ENCODE peak calls at places on chromosomes 12 and 14, in five cellular contexts. P, N, X, D and V are unnamed samples. For H3K4me1, the result is how much of the 10 kb centered on the place peaks cover.

GRCh38 chr14:103542545-103543088 is 13.6 kb downstream of the TRMT61A start:
- DNase-seq in P (peak), N (no peak), D (no peak), X (peak), V (peak)

GRCh38 chr12:130701402-130701744 is 14.7 kb downstream of the RIMBP2 start:
- DNase-seq in X (peak), P (no peak), N (no peak), D (no peak), V (peak)

GRCh38 chr14:55152052-55152753 is 23.2 kb downstream of the LGALS3 start:
- DNase-seq in P (no peak), X (no peak), N (no peak), D (no peak), V (no peak)

GRCh38 chr14:82075566-82075965 is 541.9 kb upstream of the SEL1L start:
- DNase-seq in D (no peak), N (no peak), X (peak), P (peak), V (peak)

GRCh38 chr12:19539836-19540235 is 100.5 kb downstream of the AEBP2 start:
- DNase-seq in X (no peak), N (no peak), P (no peak), D (no peak), V (no peak)

GRCh38 chr14:88934231-88934898 is 109.9 kb downstream of the TTC8 start:
- DNase-seq in D (no peak), N (no peak), X (no peak), P (no peak), V (no peak)

GRCh38 chr12:80273144-80273543 is 170.9 kb upstream of the PTPRQ start:
- DNase-seq in D (no peak), N (no peak), X (no peak), P (no peak), V (no peak)

GRCh38 chr12:114163766-114164165 is 197.6 kb upstream of the RBM19 start:
- DNase-seq in N (no peak), P (no peak), X (no peak), D (no peak), V (no peak)

GRCh38 chr14:63388766-63389431 is 70.2 kb upstream of the GPHB5 start:
- DNase-seq in N (no peak), P (peak), X (peak), D (peak), V (peak)

GRCh38 chr12:11718105-11718504 is 68.6 kb downstream of the ETV6 start:
- DNase-seq in N (no peak), P (peak), X (no peak), D (no peak), V (no peak)

GRCh38 chr12:92593734-92594402 is 108.9 kb upstream of the PLEKHG7 start:
- DNase-seq in D (peak), X (peak), N (no peak), P (no peak), V (peak)

GRCh38 chr14:40188006-40188405 is 755.8 kb upstream of the FBXO33 start:
- DNase-seq in P (no peak), X (no peak), N (no peak), D (no peak), V (no peak)

GRCh38 chr14:83463500-83464098 is 1929.9 kb upstream of the SEL1L start:
- DNase-seq in D (no peak), X (peak), P (no peak), N (no peak), V (peak)

GRCh38 chr12:124864326-124864752 is 675 bp upstream of the SCARB1 start:
- DNase-seq in D (no peak), P (peak), N (no peak), X (no peak), V (no peak)

GRCh38 chr12:4892418-4892817 is 17.3 kb upstream of the KCNA1 start:
- DNase-seq in X (no peak), N (no peak), P (no peak), D (no peak), V (no peak)

GRCh38 chr14:70886421-70887206 is 20.6 kb upstream of the PCNX1 start:
- DNase-seq in D (peak), N (no peak), X (no peak), P (no peak), V (no peak)

GRCh38 chr12:124273630-124274029 is 21.3 kb upstream of the RFLNA start:
- DNase-seq in X (no peak), P (no peak), N (no peak), D (no peak), V (no peak)

GRCh38 chr12:95815635-95816212 is 25.2 kb upstream of the NTN4 start:
- DNase-seq in X (no peak), N (no peak), P (no peak), D (no peak), V (no peak)

GRCh38 chr12:62731378-62731710 is 203.6 kb downstream of the PPM1H start:
- DNase-seq in D (no peak), P (no peak), N (no peak), X (no peak), V (no peak)

GRCh38 chr14:68979021-68979721 is at the start of gene ACTN1:
- DNase-seq in D (peak), N (no peak), X (peak), P (peak), V (peak)

GRCh38 chr14:22305563-22306127 is 283.4 kb downstream of the DAD1 start:
- DNase-seq in N (no peak), X (no peak), P (no peak), D (no peak), V (no peak)

GRCh38 chr12:116416161-116416560 is 138.7 kb upstream of the MED13L start:
- DNase-seq in P (no peak), D (no peak), N (no peak), X (no peak), V (no peak)

GRCh38 chr12:5969156-5969973 is 24.3 kb upstream of the ANO2 start:
- DNase-seq in D (no peak), P (no peak), N (peak), X (no peak), V (no peak)

GRCh38 chr12:48969847-48970701 is 1.5 kb downstream of the WNT10B start:
- DNase-seq in D (no peak), X (no peak), P (peak), N (no peak), V (no peak)

GRCh38 chr12:92470608-92471021 is 232.2 kb upstream of the PLEKHG7 start:
- DNase-seq in X (no peak), N (no peak), P (no peak), D (no peak), V (no peak)

GRCh38 chr14:73240816-73241480 is 3.6 kb downstream of the PAPLN start:
- DNase-seq in X (no peak), D (no peak), N (no peak), P (peak), V (no peak)

GRCh38 chr14:73238941-73239340 is 1.6 kb downstream of the PAPLN start:
- DNase-seq in P (no peak), D (no peak), X (no peak), N (no peak), V (no peak)

GRCh38 chr14:73238262-73238852 is 1.1 kb downstream of the PAPLN start:
- DNase-seq in X (no peak), D (no peak), P (no peak), N (no peak), V (no peak)

GRCh38 chr14:73237786-73238261 is 518 bp downstream of the PAPLN start:
- DNase-seq in D (no peak), P (peak), X (no peak), N (peak), V (no peak)

DNA sequence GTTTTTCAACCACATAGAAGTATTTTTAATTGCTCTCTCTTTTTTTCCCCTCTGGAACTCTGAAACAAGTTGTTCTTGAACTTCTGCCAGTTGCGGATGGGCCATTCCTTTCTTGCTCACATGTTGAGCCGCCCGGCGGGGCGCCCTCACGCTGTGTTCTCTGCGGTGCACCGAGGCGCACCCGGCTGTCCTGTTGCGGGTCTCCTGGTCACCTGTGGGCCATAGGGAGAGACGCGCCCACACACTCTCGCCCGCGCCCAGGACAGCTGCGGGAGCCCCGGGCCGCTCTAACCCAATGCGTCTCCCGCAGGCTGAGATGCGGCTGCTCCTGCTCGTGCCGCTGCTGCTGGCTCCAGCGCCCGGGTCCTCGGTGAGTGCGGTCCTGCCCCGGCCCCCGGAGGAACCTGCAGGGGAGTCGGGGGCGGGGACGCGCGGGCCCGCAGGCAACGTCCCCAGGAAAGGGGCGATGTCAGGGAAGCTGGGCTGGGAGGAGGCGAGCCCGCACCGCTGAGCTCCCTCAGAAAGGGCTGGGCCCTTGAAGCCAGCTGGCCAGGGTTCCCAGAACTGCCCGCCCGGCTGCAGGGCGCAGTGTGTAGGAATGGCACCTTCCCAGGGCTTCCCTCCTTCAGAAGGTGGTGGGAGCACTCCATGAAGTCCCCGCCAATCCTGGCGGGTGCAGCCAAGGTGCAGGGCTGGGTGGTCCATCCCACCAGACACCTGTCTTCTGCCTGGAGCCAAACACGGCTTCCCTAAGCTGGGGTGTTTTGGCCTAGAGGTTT is 2.3 kb downstream of the PAPLN start:
- DNase-seq in P (peak), X (no peak), D (no peak), N (no peak), V (peak)
- H3K4me1 ChIP-seq in P (under half), X (under half), D (under half), N (half or more), V (under half)

DNA sequence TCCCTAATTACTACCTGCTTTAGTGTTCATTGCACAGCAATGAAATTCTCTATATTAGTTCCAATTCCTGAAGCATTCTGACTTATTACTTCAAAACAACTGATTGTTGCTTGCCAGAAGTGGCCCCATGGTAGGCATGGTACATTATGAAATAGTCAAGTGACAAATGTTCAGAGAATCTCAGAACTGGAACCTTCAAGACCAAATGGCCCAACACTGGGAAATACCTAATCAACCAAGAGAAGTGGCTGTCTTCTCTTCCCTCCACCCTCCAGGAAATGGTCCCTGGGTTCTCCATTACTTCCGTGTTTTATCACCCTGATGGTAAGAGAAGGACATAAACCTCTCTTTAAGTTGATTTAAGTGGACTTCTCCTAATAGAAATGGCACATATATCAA is 49.9 kb downstream of the ITPR2 start:
- DNase-seq in D (no peak), P (no peak), N (no peak), X (no peak), V (no peak)
- H3K4me1 ChIP-seq in D (under half), P (under half), N (under half), X (under half), V (under half)

GRCh38 chr14:65211341-65211987 is 109.1 kb upstream of the MAX start:
- DNase-seq in X (no peak), N (no peak), P (no peak), D (no peak), V (no peak)
- H3K4me1 ChIP-seq in X (under half), N (under half), P (under half), D (under half), V (under half)

GRCh38 chr12:83472350-83472749 is 785.6 kb downstream of the TMTC2 start:
- DNase-seq in X (no peak), D (no peak), P (no peak), N (no peak), V (no peak)
- H3K4me1 ChIP-seq in X (under half), D (under half), P (under half), N (under half), V (under half)

DNA sequence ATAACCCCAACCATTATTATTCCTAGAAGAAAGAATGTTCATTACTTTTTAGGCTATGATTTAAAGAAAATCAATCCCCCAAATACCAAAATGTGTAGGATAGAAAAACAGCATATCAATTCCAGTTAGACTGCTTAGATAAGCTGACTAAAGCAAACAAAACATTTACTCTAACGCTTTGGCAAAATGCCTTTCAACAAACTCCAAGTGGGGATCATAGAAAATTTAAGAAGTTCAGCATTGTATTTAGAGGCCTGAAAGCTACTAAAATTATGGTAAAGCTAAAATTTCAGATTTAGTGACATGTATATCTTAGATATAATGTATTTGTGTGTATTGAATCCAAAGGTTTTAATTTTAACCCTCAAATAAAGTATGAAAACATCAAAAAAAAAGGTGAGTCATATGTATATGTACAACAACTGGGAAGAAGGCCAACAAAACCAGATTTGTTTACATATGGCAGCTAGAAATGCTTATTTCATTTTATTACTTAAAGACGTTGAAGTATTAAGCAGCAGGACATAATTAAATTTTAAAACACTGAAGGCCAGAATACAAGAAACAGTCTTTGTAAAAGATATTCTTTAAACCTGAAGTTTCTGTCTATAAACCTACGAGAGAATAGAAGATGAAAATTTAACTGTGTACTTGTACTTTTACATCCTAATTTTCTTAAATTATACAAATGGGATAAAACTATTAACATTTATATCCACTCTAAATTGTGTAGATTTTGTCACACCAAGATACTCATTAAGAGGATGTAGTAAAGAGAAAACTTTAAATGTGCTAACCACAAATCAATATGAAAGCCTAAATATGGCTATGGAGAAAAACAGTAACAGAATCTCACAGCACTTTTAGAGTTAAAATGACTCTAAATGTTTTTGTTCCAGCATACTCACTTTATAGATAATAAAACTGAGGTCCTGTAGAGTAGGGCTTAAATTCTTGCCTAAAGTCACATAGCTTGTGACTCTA is 71.4 kb downstream of the SLC41A2 start:
- DNase-seq in N (no peak), D (no peak), P (no peak), X (no peak), V (no peak)
- H3K4me1 ChIP-seq in N (under half), D (under half), P (under half), X (under half), V (under half)

GRCh38 chr12:46771268-46771837 is 54.4 kb downstream of the SLC38A4 start:
- DNase-seq in D (no peak), X (no peak), N (no peak), P (no peak), V (no peak)
- H3K4me1 ChIP-seq in D (half or more), X (under half), N (under half), P (under half), V (under half)

GRCh38 chr14:93105362-93105761 is 10.4 kb downstream of the ITPK1 start:
- DNase-seq in X (peak), P (peak), D (peak), N (no peak), V (no peak)
- H3K4me1 ChIP-seq in X (under half), P (under half), D (under half), N (half or more), V (under half)

GRCh38 chr14:73728106-73729014 is 14.2 kb upstream of the PNMA1 start:
- DNase-seq in P (peak), X (peak), D (peak), N (no peak), V (peak)
- H3K4me1 ChIP-seq in P (under half), X (half or more), D (under half), N (half or more), V (half or more)

GRCh38 chr12:85955127-85955526 is 81.0 kb downstream of the NTS start:
- DNase-seq in P (no peak), X (no peak), D (no peak), N (no peak), V (no peak)
- H3K4me1 ChIP-seq in P (under half), X (under half), D (under half), N (under half), V (under half)

GRCh38 chr14:73784065-73784987 is 67.3 kb upstream of the PTGR2 start:
- DNase-seq in D (no peak), P (no peak), X (peak), N (no peak), V (no peak)
- H3K4me1 ChIP-seq in D (half or more), P (under half), X (under half), N (half or more), V (under half)